ENCODE peak calls at places on chromosomes 12 and 14, in seven cellular contexts. One of them, this sample, is unnamed.

GRCh38 chr12:70366581-70367267 is 634 bp downstream of the KCNMB4 start:
- DNase-seq in CD4-positive, alpha-beta T cell: peak; percentile 68
- DNase-seq in tibial artery: peak; percentile 65
- DNase-seq in A549: peak; percentile 44
- DNase-seq in fibroblast of lung: peak; percentile 42
- DNase-seq in Panc1: no peak
- DNase-seq in heart left ventricle: no peak
- DNase-seq in this sample: peak; percentile 33

GRCh38 chr12:20463920-20464524 is 95.7 kb downstream of the PDE3A start:
- DNase-seq in CD4-positive, alpha-beta T cell: no peak
- DNase-seq in tibial artery: no peak
- DNase-seq in A549: peak; percentile 29
- DNase-seq in fibroblast of lung: no peak
- DNase-seq in Panc1: no peak
- DNase-seq in heart left ventricle: no peak
- DNase-seq in this sample: no peak

GRCh38 chr14:71362920-71363584 is 455.8 kb downstream of the PCNX1 start:
- DNase-seq in CD4-positive, alpha-beta T cell: no peak
- DNase-seq in tibial artery: no peak
- DNase-seq in A549: no peak
- DNase-seq in fibroblast of lung: peak; percentile 71
- DNase-seq in Panc1: no peak
- DNase-seq in heart left ventricle: no peak
- DNase-seq in this sample: no peak

GRCh38 chr12:130879212-130879686 is 7.4 kb downstream of the RAN start:
- DNase-seq in CD4-positive, alpha-beta T cell: no peak
- DNase-seq in tibial artery: no peak
- DNase-seq in A549: no peak
- DNase-seq in fibroblast of lung: no peak
- DNase-seq in Panc1: no peak
- DNase-seq in heart left ventricle: no peak
- DNase-seq in this sample: no peak

GRCh38 chr12:122880155-122880605 is 15.7 kb downstream of the VPS37B start:
- DNase-seq in CD4-positive, alpha-beta T cell: peak; percentile 7
- DNase-seq in tibial artery: no peak
- DNase-seq in A549: no peak
- DNase-seq in fibroblast of lung: peak; percentile 75
- DNase-seq in Panc1: no peak
- DNase-seq in heart left ventricle: no peak
- DNase-seq in this sample: no peak

GRCh38 chr12:108724054-108724889 is 7.0 kb downstream of the CORO1C start:
- DNase-seq in CD4-positive, alpha-beta T cell: no peak
- DNase-seq in tibial artery: no peak
- DNase-seq in A549: peak; percentile 56
- DNase-seq in fibroblast of lung: peak; percentile 70
- DNase-seq in Panc1: no peak
- DNase-seq in heart left ventricle: peak; percentile 39
- DNase-seq in this sample: no peak

GRCh38 chr12:105330938-105331804 is 680 bp downstream of the C12orf75 start:
- DNase-seq in CD4-positive, alpha-beta T cell: peak; percentile 45
- DNase-seq in tibial artery: no peak
- DNase-seq in A549: peak; percentile 18
- DNase-seq in fibroblast of lung: no peak
- DNase-seq in Panc1: no peak
- DNase-seq in heart left ventricle: peak; percentile 29
- DNase-seq in this sample: no peak

GRCh38 chr14:40464531-40464930 is 1032.3 kb upstream of the FBXO33 start:
- DNase-seq in CD4-positive, alpha-beta T cell: no peak
- DNase-seq in tibial artery: no peak
- DNase-seq in A549: no peak
- DNase-seq in fibroblast of lung: no peak
- DNase-seq in Panc1: no peak
- DNase-seq in heart left ventricle: no peak
- DNase-seq in this sample: no peak

GRCh38 chr14:63840981-63841380 is 11.8 kb upstream of the SYNE2 start:
- DNase-seq in CD4-positive, alpha-beta T cell: peak; percentile 74
- DNase-seq in tibial artery: no peak
- DNase-seq in A549: no peak
- DNase-seq in fibroblast of lung: no peak
- DNase-seq in Panc1: no peak
- DNase-seq in heart left ventricle: no peak
- DNase-seq in this sample: no peak

GRCh38 chr14:63203618-63204406 is 431 bp upstream of the RHOJ start:
- DNase-seq in CD4-positive, alpha-beta T cell: no peak
- DNase-seq in tibial artery: peak; percentile 80
- DNase-seq in A549: peak; percentile 37
- DNase-seq in fibroblast of lung: peak; percentile 99
- DNase-seq in Panc1: peak; percentile 2
- DNase-seq in heart left ventricle: peak; percentile 89
- DNase-seq in this sample: peak; percentile 58

GRCh38 chr12:52280796-52281560 is 6.5 kb downstream of the KRT86 start:
- DNase-seq in CD4-positive, alpha-beta T cell: no peak
- DNase-seq in tibial artery: peak; percentile 92
- DNase-seq in A549: peak; percentile 100
- DNase-seq in fibroblast of lung: peak; percentile 98
- DNase-seq in Panc1: peak; percentile 96
- DNase-seq in heart left ventricle: peak; percentile 61
- DNase-seq in this sample: no peak

GRCh38 chr12:105031061-105031807 is 45.1 kb downstream of the NOPCHAP1 start:
- DNase-seq in CD4-positive, alpha-beta T cell: no peak
- DNase-seq in tibial artery: no peak
- DNase-seq in A549: no peak
- DNase-seq in fibroblast of lung: no peak
- DNase-seq in Panc1: no peak
- DNase-seq in heart left ventricle: no peak
- DNase-seq in this sample: no peak

GRCh38 chr14:83247925-83248639 is 1714.4 kb upstream of the SEL1L start:
- DNase-seq in CD4-positive, alpha-beta T cell: no peak
- DNase-seq in tibial artery: no peak
- DNase-seq in A549: no peak
- DNase-seq in fibroblast of lung: no peak
- DNase-seq in Panc1: no peak
- DNase-seq in heart left ventricle: no peak
- DNase-seq in this sample: no peak
- H3K27ac ChIP-seq in CD4-positive, alpha-beta T cell: no peak overlapping the region
- H3K27ac ChIP-seq in tibial artery: no peak overlapping the region
- H3K27ac ChIP-seq in A549: no peak overlapping the region
- H3K27ac ChIP-seq in fibroblast of lung: no peak overlapping the region
- H3K27ac ChIP-seq in Panc1: no peak overlapping the region
- H3K27ac ChIP-seq in heart left ventricle: no peak overlapping the region
- H3K27ac ChIP-seq in this sample: no peak overlapping the region

DNA sequence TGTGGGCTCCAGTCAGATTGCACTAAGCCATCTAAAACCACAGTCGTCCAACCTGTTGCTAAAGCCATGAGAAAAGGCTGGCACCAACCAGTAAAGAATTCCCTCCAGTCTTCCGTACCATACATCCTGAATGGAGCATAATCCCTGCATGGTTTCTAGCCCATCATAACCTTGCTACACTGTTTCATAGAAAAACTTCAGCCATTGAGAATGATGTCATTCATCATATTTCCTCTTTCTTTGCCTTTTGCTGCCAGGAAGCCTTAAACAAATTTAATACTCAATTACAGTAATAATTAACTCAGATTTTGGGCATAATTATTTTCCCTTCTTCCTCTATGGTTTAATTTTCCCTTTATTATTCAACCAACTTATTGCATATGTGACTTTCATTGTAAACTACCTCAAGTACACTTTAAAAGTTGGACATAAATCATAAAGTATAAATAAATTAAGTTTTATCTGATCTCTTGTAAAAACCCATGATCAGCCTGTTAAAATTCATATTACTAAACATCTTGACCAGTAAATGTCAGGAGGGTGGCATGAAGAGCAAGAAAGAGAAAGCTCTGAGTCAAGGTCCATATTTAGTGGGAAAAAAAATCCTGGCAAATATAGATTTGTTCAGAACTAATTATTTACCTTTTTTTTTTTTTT is 264.7 kb downstream of the ZFP36L1 start:
- DNase-seq in CD4-positive, alpha-beta T cell: no peak
- DNase-seq in tibial artery: no peak
- DNase-seq in A549: no peak
- DNase-seq in fibroblast of lung: no peak
- DNase-seq in Panc1: no peak
- DNase-seq in heart left ventricle: no peak
- DNase-seq in this sample: no peak
- H3K27ac ChIP-seq in CD4-positive, alpha-beta T cell: no peak overlapping the region
- H3K27ac ChIP-seq in tibial artery: peak overlapping the region; percentile 84
- H3K27ac ChIP-seq in A549: peak overlapping the region; percentile 14
- H3K27ac ChIP-seq in fibroblast of lung: no peak overlapping the region
- H3K27ac ChIP-seq in Panc1: no peak overlapping the region
- H3K27ac ChIP-seq in heart left ventricle: no peak overlapping the region
- H3K27ac ChIP-seq in this sample: no peak overlapping the region

GRCh38 chr14:93281937-93282336 is 50.9 kb downstream of the BTBD7 start:
- DNase-seq in CD4-positive, alpha-beta T cell: no peak
- DNase-seq in tibial artery: no peak
- DNase-seq in A549: no peak
- DNase-seq in fibroblast of lung: peak; percentile 62
- DNase-seq in Panc1: no peak
- DNase-seq in heart left ventricle: no peak
- DNase-seq in this sample: no peak

GRCh38 chr14:93285048-93285447 is 47.8 kb downstream of the BTBD7 start:
- DNase-seq in CD4-positive, alpha-beta T cell: no peak
- DNase-seq in tibial artery: no peak
- DNase-seq in A549: no peak
- DNase-seq in fibroblast of lung: peak; percentile 52
- DNase-seq in Panc1: no peak
- DNase-seq in heart left ventricle: no peak
- DNase-seq in this sample: no peak

GRCh38 chr14:93280743-93281142 is 52.1 kb downstream of the BTBD7 start:
- DNase-seq in CD4-positive, alpha-beta T cell: no peak
- DNase-seq in tibial artery: no peak
- DNase-seq in A549: no peak
- DNase-seq in fibroblast of lung: no peak
- DNase-seq in Panc1: no peak
- DNase-seq in heart left ventricle: no peak
- DNase-seq in this sample: no peak

DNA sequence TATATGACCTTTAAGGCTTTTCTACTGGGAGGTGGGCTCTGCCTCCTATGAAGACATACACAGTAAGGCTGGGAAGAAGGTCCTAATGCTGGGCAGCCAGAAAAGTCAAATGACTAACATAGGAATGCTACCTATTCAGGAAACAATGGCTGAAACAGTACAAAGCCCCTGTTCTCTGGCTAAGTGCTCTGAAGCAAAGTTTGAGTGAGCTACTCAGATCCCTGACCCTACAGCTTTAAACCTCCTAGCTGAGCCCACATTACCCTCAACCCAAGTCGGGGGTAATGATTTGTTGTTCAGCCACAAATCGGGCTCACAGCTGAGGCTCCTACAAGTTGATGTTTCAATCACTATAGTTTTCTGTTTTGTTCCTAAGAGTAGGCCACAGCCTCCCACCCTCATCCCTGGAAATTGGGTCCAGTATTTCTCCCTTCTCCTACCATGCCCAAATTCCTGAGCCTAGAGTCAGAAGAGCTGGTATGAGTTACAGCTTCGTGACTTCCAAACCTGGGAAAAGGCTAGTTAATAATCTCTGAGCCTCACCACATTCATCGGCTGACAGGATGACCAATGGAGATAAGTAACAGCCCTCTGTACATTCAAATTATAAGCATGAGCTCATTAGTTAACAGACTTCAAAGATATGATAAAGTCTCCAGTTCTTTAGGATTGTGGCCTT is 46.5 kb downstream of the BTBD7 start:
- DNase-seq in CD4-positive, alpha-beta T cell: no peak
- DNase-seq in tibial artery: no peak
- DNase-seq in A549: peak; percentile 18
- DNase-seq in fibroblast of lung: peak; percentile 86
- DNase-seq in Panc1: no peak
- DNase-seq in heart left ventricle: no peak
- DNase-seq in this sample: no peak
- H3K27ac ChIP-seq in CD4-positive, alpha-beta T cell: no peak overlapping the region
- H3K27ac ChIP-seq in tibial artery: no peak overlapping the region
- H3K27ac ChIP-seq in A549: no peak overlapping the region
- H3K27ac ChIP-seq in fibroblast of lung: no peak overlapping the region
- H3K27ac ChIP-seq in Panc1: no peak overlapping the region
- H3K27ac ChIP-seq in heart left ventricle: no peak overlapping the region
- H3K27ac ChIP-seq in this sample: no peak overlapping the region

DNA sequence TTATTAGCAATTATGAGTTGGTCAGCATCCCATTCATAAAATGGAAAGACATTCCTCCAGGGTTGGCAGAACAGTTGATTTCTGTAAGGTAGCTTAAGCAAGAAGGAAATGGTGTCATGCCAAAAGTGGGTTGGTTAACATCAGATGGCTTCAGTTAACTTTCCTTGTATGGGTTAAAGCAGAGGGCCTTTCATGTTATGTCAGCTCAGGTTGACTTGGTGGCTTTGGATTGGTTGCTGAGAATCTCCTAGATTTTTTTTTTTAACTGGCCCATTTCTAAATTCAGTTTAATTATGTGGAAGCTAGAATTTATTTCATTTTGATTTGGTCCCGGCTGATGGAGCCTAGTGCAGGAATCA is 87.8 kb downstream of the BBS10 start:
- DNase-seq in CD4-positive, alpha-beta T cell: no peak
- DNase-seq in tibial artery: no peak
- DNase-seq in A549: no peak
- DNase-seq in fibroblast of lung: peak; percentile 65
- DNase-seq in Panc1: no peak
- DNase-seq in heart left ventricle: no peak
- DNase-seq in this sample: no peak
- H3K27ac ChIP-seq in CD4-positive, alpha-beta T cell: no peak overlapping the region
- H3K27ac ChIP-seq in tibial artery: no peak overlapping the region
- H3K27ac ChIP-seq in A549: peak overlapping the region; percentile 22
- H3K27ac ChIP-seq in fibroblast of lung: peak overlapping the region; percentile 75
- H3K27ac ChIP-seq in Panc1: no peak overlapping the region
- H3K27ac ChIP-seq in heart left ventricle: peak overlapping the region; percentile 56
- H3K27ac ChIP-seq in this sample: no peak overlapping the region

GRCh38 chr12:68532887-68533248 is 77.8 kb upstream of the RAP1B start:
- DNase-seq in CD4-positive, alpha-beta T cell: no peak
- DNase-seq in tibial artery: no peak
- DNase-seq in A549: no peak
- DNase-seq in fibroblast of lung: no peak
- DNase-seq in Panc1: no peak
- DNase-seq in heart left ventricle: no peak
- DNase-seq in this sample: no peak
- H3K27ac ChIP-seq in CD4-positive, alpha-beta T cell: no peak overlapping the region
- H3K27ac ChIP-seq in tibial artery: peak overlapping the region; percentile 78
- H3K27ac ChIP-seq in A549: no peak overlapping the region
- H3K27ac ChIP-seq in fibroblast of lung: no peak overlapping the region
- H3K27ac ChIP-seq in Panc1: peak overlapping the region; percentile 67
- H3K27ac ChIP-seq in heart left ventricle: no peak overlapping the region
- H3K27ac ChIP-seq in this sample: no peak overlapping the region

DNA sequence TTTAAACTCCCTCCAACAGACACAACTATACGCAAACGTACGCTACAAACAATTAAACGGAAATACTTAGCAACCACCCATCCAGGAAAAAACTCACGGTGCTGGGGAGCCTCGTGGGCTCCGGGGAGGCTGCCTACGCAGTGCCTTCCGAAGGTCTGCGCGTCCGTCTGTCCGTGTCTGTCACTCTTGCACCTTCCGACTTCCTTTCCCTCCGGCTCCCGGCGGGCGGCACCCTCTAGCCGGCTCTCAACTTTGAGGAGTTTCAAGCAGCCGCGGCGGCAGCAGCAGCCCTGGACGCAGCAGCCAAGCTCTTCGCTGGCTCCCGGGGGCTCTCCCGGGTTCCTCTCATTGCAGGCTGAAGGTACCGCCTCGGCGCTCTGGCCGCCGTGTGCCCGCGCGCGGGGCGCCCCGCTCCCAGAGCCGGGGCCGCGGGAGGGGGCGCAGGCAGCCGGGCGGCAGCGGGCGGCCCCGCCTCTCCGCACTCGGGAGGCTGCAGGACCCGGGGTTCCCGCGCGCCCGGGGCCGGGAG is at the start of gene PCED1B:
- DNase-seq in CD4-positive, alpha-beta T cell: peak; percentile 70
- DNase-seq in tibial artery: peak; percentile 89
- DNase-seq in A549: peak; percentile 76
- DNase-seq in fibroblast of lung: peak; percentile 69
- DNase-seq in Panc1: no peak
- DNase-seq in heart left ventricle: peak; percentile 76
- DNase-seq in this sample: peak; percentile 49
- H3K27ac ChIP-seq in CD4-positive, alpha-beta T cell: peak within 1 kb of the TSS; percentile 80
- H3K27ac ChIP-seq in tibial artery: peak within 1 kb of the TSS; percentile 98
- H3K27ac ChIP-seq in A549: peak within 1 kb of the TSS; percentile 97
- H3K27ac ChIP-seq in fibroblast of lung: peak within 1 kb of the TSS; percentile 77
- H3K27ac ChIP-seq in Panc1: peak within 1 kb of the TSS; percentile 86
- H3K27ac ChIP-seq in heart left ventricle: peak within 1 kb of the TSS; percentile 78
- H3K27ac ChIP-seq in this sample: peak within 1 kb of the TSS; percentile 53